ENCODE peak calls at places on chromosomes 12 and 14, in four cellular contexts. One of them, this sample, is unnamed.

GRCh38 chr14:61346793-61347192 is 25.4 kb downstream of the PRKCH start:
- DNase-seq in progenitor cell of endocrine pancreas: no peak
- DNase-seq in breast epithelium: no peak
- DNase-seq in foreskin fibroblast: peak; percentile 7
- DNase-seq in this sample: no peak

GRCh38 chr12:11836282-11836963 is 186.9 kb downstream of the ETV6 start:
- DNase-seq in progenitor cell of endocrine pancreas: no peak
- DNase-seq in breast epithelium: no peak
- DNase-seq in foreskin fibroblast: no peak
- DNase-seq in this sample: no peak

GRCh38 chr14:36066636-36067035 is 109.9 kb downstream of the PTCSC3 start:
- DNase-seq in breast epithelium: no peak
- DNase-seq in progenitor cell of endocrine pancreas: no peak
- DNase-seq in foreskin fibroblast: no peak
- DNase-seq in this sample: no peak

GRCh38 chr14:68395585-68395984 is 397.3 kb downstream of the ZFP36L1 start:
- DNase-seq in breast epithelium: no peak
- DNase-seq in progenitor cell of endocrine pancreas: no peak
- DNase-seq in foreskin fibroblast: peak; percentile 93
- DNase-seq in this sample: no peak

GRCh38 chr12:75893758-75894157 is 137.8 kb downstream of the PHLDA1 start:
- DNase-seq in breast epithelium: no peak
- DNase-seq in foreskin fibroblast: no peak
- DNase-seq in progenitor cell of endocrine pancreas: no peak
- DNase-seq in this sample: no peak

GRCh38 chr14:32368107-32368506 is 39.0 kb downstream of the AKAP6 start:
- DNase-seq in breast epithelium: no peak
- DNase-seq in foreskin fibroblast: no peak
- DNase-seq in progenitor cell of endocrine pancreas: no peak
- DNase-seq in this sample: no peak

GRCh38 chr14:84343637-84344036 is 1186.3 kb upstream of the FLRT2 start:
- DNase-seq in foreskin fibroblast: peak; percentile 54
- DNase-seq in progenitor cell of endocrine pancreas: no peak
- DNase-seq in breast epithelium: no peak
- DNase-seq in this sample: no peak

GRCh38 chr12:46110928-46111699 is 120.7 kb upstream of the SCAF11 start:
- DNase-seq in progenitor cell of endocrine pancreas: no peak
- DNase-seq in breast epithelium: no peak
- DNase-seq in foreskin fibroblast: no peak
- DNase-seq in this sample: no peak

GRCh38 chr14:71758198-71758955 is 173.9 kb upstream of the RGS6 start:
- DNase-seq in progenitor cell of endocrine pancreas: no peak
- DNase-seq in breast epithelium: no peak
- DNase-seq in foreskin fibroblast: no peak
- DNase-seq in this sample: no peak

GRCh38 chr14:32224731-32225377 is 21.8 kb upstream of the RNU6-8 start:
- DNase-seq in foreskin fibroblast: peak; percentile 89
- DNase-seq in breast epithelium: no peak
- DNase-seq in progenitor cell of endocrine pancreas: no peak
- DNase-seq in this sample: no peak

GRCh38 chr12:22755629-22756028 is 130.7 kb downstream of the ETNK1 start:
- DNase-seq in foreskin fibroblast: no peak
- DNase-seq in breast epithelium: no peak
- DNase-seq in progenitor cell of endocrine pancreas: no peak
- DNase-seq in this sample: no peak

GRCh38 chr14:89912667-89913211 is 41.8 kb downstream of the EFCAB11 start:
- DNase-seq in foreskin fibroblast: peak; percentile 93
- DNase-seq in breast epithelium: no peak
- DNase-seq in progenitor cell of endocrine pancreas: no peak
- DNase-seq in this sample: no peak

GRCh38 chr12:49335118-49335954 is 1.7 kb downstream of the C1QL4 start:
- DNase-seq in progenitor cell of endocrine pancreas: no peak
- DNase-seq in breast epithelium: no peak
- DNase-seq in foreskin fibroblast: no peak
- DNase-seq in this sample: no peak

GRCh38 chr12:104166465-104166864 is 28.5 kb upstream of the NFYB start:
- DNase-seq in foreskin fibroblast: no peak
- DNase-seq in breast epithelium: no peak
- DNase-seq in progenitor cell of endocrine pancreas: no peak
- DNase-seq in this sample: no peak
- TF ChIP-seq CTCF in foreskin fibroblast: no peak
- TF ChIP-seq CTCF in breast epithelium: no peak
- TF ChIP-seq CTCF in progenitor cell of endocrine pancreas: no peak
- TF ChIP-seq CTCF in this sample: no peak

GRCh38 chr12:54628186-54628846 is 6.4 kb downstream of the LACRT start:
- DNase-seq in breast epithelium: no peak
- DNase-seq in foreskin fibroblast: no peak
- DNase-seq in progenitor cell of endocrine pancreas: no peak
- DNase-seq in this sample: no peak

GRCh38 chr12:54629925-54630324 is 4.8 kb downstream of the LACRT start:
- DNase-seq in breast epithelium: no peak
- DNase-seq in progenitor cell of endocrine pancreas: no peak
- DNase-seq in foreskin fibroblast: no peak
- DNase-seq in this sample: no peak

GRCh38 chr12:54631551-54631950 is 3.1 kb downstream of the LACRT start:
- DNase-seq in foreskin fibroblast: no peak
- DNase-seq in breast epithelium: no peak
- DNase-seq in progenitor cell of endocrine pancreas: no peak
- DNase-seq in this sample: no peak

GRCh38 chr12:54634795-54635194 is at the start of gene LACRT:
- DNase-seq in progenitor cell of endocrine pancreas: no peak
- DNase-seq in breast epithelium: no peak
- DNase-seq in foreskin fibroblast: no peak
- DNase-seq in this sample: no peak

GRCh38 chr12:54631988-54632728 is 2.5 kb downstream of the LACRT start:
- DNase-seq in breast epithelium: no peak
- DNase-seq in progenitor cell of endocrine pancreas: no peak
- DNase-seq in foreskin fibroblast: no peak
- DNase-seq in this sample: no peak
- TF ChIP-seq CTCF in breast epithelium: no peak
- TF ChIP-seq CTCF in progenitor cell of endocrine pancreas: peak; percentile 17
- TF ChIP-seq CTCF in foreskin fibroblast: no peak
- TF ChIP-seq CTCF in this sample: peak; percentile 38

GRCh38 chr12:19646599-19646998 is 207.3 kb downstream of the AEBP2 start:
- DNase-seq in breast epithelium: no peak
- DNase-seq in progenitor cell of endocrine pancreas: no peak
- DNase-seq in foreskin fibroblast: no peak
- DNase-seq in this sample: no peak

GRCh38 chr12:19642305-19642704 is 203.0 kb downstream of the AEBP2 start:
- DNase-seq in progenitor cell of endocrine pancreas: no peak
- DNase-seq in foreskin fibroblast: no peak
- DNase-seq in breast epithelium: no peak
- DNase-seq in this sample: no peak

GRCh38 chr12:19645823-19646222 is 206.5 kb downstream of the AEBP2 start:
- DNase-seq in breast epithelium: no peak
- DNase-seq in progenitor cell of endocrine pancreas: no peak
- DNase-seq in foreskin fibroblast: no peak
- DNase-seq in this sample: no peak

GRCh38 chr12:19641235-19642080 is 202.2 kb downstream of the AEBP2 start:
- DNase-seq in breast epithelium: no peak
- DNase-seq in progenitor cell of endocrine pancreas: no peak
- DNase-seq in foreskin fibroblast: peak; percentile 22
- DNase-seq in this sample: no peak

DNA sequence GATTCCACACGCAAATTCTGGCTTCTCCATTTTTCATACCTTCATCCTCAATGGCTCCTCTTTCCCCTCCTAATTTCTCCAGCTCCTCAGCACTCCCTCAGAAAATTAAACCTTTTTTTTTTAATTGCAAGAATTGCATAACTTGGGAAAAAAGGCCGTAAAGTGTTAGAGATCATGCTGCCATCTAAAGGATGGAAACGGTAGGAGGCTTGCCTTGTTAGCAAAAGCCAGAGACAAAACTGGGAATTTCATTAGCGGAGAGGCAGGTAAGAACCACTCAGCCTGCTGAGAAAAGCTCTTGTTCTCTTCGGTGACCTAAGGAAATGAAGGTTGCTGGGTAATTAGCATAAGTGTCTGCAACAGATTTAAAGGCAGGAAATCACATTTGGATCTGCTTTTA is 204.3 kb downstream of the AEBP2 start:
- DNase-seq in foreskin fibroblast: peak; percentile 69
- DNase-seq in progenitor cell of endocrine pancreas: no peak
- DNase-seq in breast epithelium: no peak
- DNase-seq in this sample: no peak
- TF ChIP-seq CTCF in foreskin fibroblast: peak; percentile 81
- TF ChIP-seq CTCF in progenitor cell of endocrine pancreas: peak; percentile 64
- TF ChIP-seq CTCF in breast epithelium: peak; percentile 28
- TF ChIP-seq CTCF in this sample: peak; percentile 69

DNA sequence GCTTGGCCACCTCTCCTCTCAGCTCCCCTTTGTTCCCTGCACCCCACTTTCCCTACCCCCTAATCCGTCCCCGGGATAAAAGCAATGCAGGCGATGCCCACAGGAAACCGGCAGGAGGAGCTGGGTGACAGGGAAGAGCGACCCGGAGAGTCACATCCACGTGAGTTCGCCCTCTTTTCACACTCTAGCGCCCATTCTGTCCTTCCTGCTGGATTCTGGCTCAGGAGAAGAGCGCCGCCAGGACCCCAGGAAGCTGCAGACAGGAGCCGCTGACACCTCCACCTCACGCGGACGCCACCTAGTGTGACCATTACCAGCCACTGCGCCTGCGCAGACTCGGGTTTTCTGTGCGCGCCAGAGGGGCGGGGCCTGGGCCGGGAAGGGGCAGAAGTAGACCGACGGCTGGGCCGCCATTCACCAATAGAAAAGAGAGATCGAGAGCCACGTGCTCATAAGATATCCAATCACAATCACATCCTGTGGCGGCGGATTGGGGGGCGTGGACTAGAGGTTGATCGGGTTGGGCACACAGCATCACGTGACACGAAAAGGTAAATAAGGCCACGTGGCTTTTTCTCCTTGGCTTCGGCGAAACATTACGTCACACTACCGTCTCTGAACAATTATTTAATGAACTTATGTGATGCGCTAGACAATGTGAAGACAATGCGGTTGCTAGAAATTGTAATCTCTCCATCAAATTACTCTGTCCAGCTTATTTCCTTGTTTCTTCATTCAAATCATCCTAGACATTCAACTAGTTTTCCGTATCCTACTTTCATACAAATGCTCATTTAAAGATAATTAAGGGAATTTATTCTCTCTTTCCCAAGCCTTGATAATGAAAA is 10.1 kb downstream of the PLA2G1B start:
- DNase-seq in foreskin fibroblast: peak; percentile 99
- DNase-seq in progenitor cell of endocrine pancreas: peak; percentile 99
- DNase-seq in breast epithelium: peak; percentile 100
- DNase-seq in this sample: peak; percentile 99
- TF ChIP-seq CTCF in foreskin fibroblast: peak; percentile 66
- TF ChIP-seq CTCF in progenitor cell of endocrine pancreas: peak; percentile 56
- TF ChIP-seq CTCF in breast epithelium: peak; percentile 86
- TF ChIP-seq CTCF in this sample: peak; percentile 76

DNA sequence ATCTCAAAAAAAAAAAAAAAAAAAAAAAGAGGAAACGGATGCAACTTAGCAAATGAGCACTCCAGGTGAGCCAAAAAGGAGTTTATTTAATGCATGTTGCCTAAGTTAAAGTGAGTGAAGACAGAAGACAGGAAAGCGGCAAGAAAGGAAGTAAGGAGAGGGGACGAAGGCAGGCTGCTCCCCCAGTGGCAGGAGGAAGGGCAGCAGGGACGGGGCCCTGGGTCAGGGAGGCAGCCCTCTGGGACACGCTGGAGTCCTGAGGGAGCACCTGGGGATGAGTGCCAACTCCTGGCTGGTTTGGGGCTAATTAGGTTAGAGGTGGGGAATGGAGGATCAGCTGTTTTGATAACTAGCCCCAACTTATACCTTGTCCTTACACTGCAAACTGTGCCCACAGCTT is 37.0 kb upstream of the SPTLC2 start:
- DNase-seq in breast epithelium: no peak
- DNase-seq in foreskin fibroblast: peak; percentile 12
- DNase-seq in progenitor cell of endocrine pancreas: no peak
- DNase-seq in this sample: no peak
- TF ChIP-seq CTCF in breast epithelium: no peak
- TF ChIP-seq CTCF in foreskin fibroblast: no peak
- TF ChIP-seq CTCF in progenitor cell of endocrine pancreas: peak; percentile 31
- TF ChIP-seq CTCF in this sample: peak; percentile 53